ENCODE peak calls at places on chromosomes 13 and 19, in ten cellular contexts. O is aorta; F is NCI-H524 treated with DMSO at 0.1 percent for 48 hours; P is astrocyte; L is Daoy; K is stimulated activated CD4-positive, alpha-beta T cell treated with anti-CD3 and anti-CD28 coated beads, Interleukin-15, amount 100 ng/mL, for 1 hour; E is left kidney; W is fibroblast of lung; Y is GM13976; U is Caco-2. M is an unnamed sample.

GRCh38 chr19:47284324-47284899 is 9.7 kb downstream of the INAFM1 start:
- DNase-seq in O (no peak), F (no peak), P (peak; percentile 11), L (peak; percentile 46), K (no peak), E (peak; percentile 81), W (peak; percentile 41), Y (peak; percentile 56), U (peak; percentile 78), M (peak; percentile 50)

GRCh38 chr13:86960876-86961275 is 710.3 kb upstream of the SLITRK5 start:
- DNase-seq in O (no peak), F (no peak), P (peak; percentile 52), L (no peak), K (no peak), E (no peak), W (peak; percentile 53), Y (no peak), U (no peak), M (no peak)

GRCh38 chr13:40595693-40596092 is 70.7 kb downstream of the FOXO1 start:
- DNase-seq in O (no peak), F (no peak), P (peak; percentile 18), L (no peak), K (no peak), E (no peak), W (peak; percentile 21), Y (no peak), U (no peak), M (no peak)

GRCh38 chr19:39539165-39539518 is 819 bp downstream of the EID2 start:
- DNase-seq in O (no peak), F (no peak), P (peak; percentile 63), L (no peak), K (no peak), E (peak; percentile 45), W (peak; percentile 74), Y (no peak), U (peak; percentile 28), M (peak; percentile 80)

GRCh38 chr19:34904846-34905527 is 21.7 kb upstream of the ZNF30 start:
- DNase-seq in O (no peak), F (no peak), P (no peak), L (no peak), K (no peak), E (peak; percentile 43), W (no peak), Y (no peak), U (no peak), M (no peak)

GRCh38 chr13:34152409-34152808 is 334.5 kb downstream of the RFC3 start:
- DNase-seq in O (no peak), F (no peak), P (no peak), L (no peak), K (no peak), E (no peak), W (no peak), Y (no peak), U (no peak), M (no peak)

GRCh38 chr19:7618366-7618765 is 11.0 kb downstream of the XAB2 start:
- DNase-seq in O (no peak), F (no peak), P (no peak), L (no peak), K (no peak), E (no peak), W (no peak), Y (no peak), U (no peak), M (no peak)

GRCh38 chr13:20616059-20616797 is 49.3 kb downstream of the IFT88 start:
- DNase-seq in O (no peak), F (no peak), P (peak; percentile 93), L (peak; percentile 16), K (no peak), E (no peak), W (peak; percentile 94), Y (no peak), U (no peak), M (no peak)

GRCh38 chr13:80590551-80590950 is 249.6 kb upstream of the SPRY2 start:
- DNase-seq in O (no peak), F (no peak), P (no peak), L (no peak), K (no peak), E (no peak), W (no peak), Y (no peak), U (no peak), M (no peak)

GRCh38 chr19:30718014-30718413 is 345.8 kb downstream of the ZNF536 start:
- DNase-seq in O (no peak), F (no peak), P (no peak), L (no peak), K (no peak), E (no peak), W (no peak), Y (no peak), U (no peak), M (no peak)

GRCh38 chr13:21557995-21558394 is 46.0 kb downstream of the MICU2 start:
- DNase-seq in O (no peak), F (no peak), P (no peak), L (no peak), K (no peak), E (peak; percentile 26), W (peak; percentile 11), Y (no peak), U (peak; percentile 35), M (peak; percentile 41)

GRCh38 chr19:8393871-8394250 is 3.7 kb downstream of the RAB11B start:
- DNase-seq in O (no peak), F (no peak), P (no peak), L (no peak), K (no peak), E (no peak), W (no peak), Y (no peak), U (no peak), M (no peak)

GRCh38 chr13:28778308-28779215 is 41.6 kb upstream of the MTUS2 start:
- DNase-seq in O (no peak), F (no peak), P (no peak), L (no peak), K (no peak), E (no peak), W (no peak), Y (no peak), U (no peak), M (no peak)

GRCh38 chr13:41402695-41403511 is 54.4 kb upstream of the RGCC start:
- DNase-seq in O (no peak), F (no peak), P (no peak), L (no peak), K (no peak), E (peak; percentile 36), W (no peak), Y (no peak), U (no peak), M (no peak)

GRCh38 chr19:5571777-5572176 is 4.0 kb upstream of the TINCR start:
- DNase-seq in O (no peak), F (no peak), P (no peak), L (no peak), K (no peak), E (no peak), W (no peak), Y (no peak), U (no peak), M (no peak)

GRCh38 chr19:45630463-45630862 is 8.7 kb downstream of the EML2 start:
- DNase-seq in O (no peak), F (no peak), P (peak; percentile 95), L (peak; percentile 86), K (no peak), E (no peak), W (peak; percentile 96), Y (peak; percentile 73), U (no peak), M (peak; percentile 23)

GRCh38 chr19:43526884-43527859 is at the start of gene ETHE1:
- DNase-seq in O (peak; percentile 92), F (no peak), P (no peak), L (peak; percentile 74), K (peak; percentile 40), E (peak; percentile 90), W (peak; percentile 51), Y (peak; percentile 90), U (peak; percentile 91), M (peak; percentile 62)

GRCh38 chr13:26348966-26349365 is 95.0 kb downstream of the CDK8 start:
- DNase-seq in O (no peak), F (no peak), P (no peak), L (no peak), K (no peak), E (no peak), W (no peak), Y (no peak), U (no peak), M (no peak)

GRCh38 chr19:39738809-39739208 is 980 bp upstream of the CLC start:
- DNase-seq in O (no peak), F (no peak), P (no peak), L (no peak), K (no peak), E (no peak), W (no peak), Y (no peak), U (no peak), M (no peak)

GRCh38 chr19:3483226-3483628 is at the start of gene SMIM44:
- DNase-seq in O (no peak), F (no peak), P (no peak), L (no peak), K (no peak), E (no peak), W (no peak), Y (no peak), U (no peak), M (no peak)

GRCh38 chr13:110883539-110883938 is 31.3 kb downstream of the ANKRD10 start:
- DNase-seq in O (no peak), F (no peak), P (no peak), L (no peak), K (no peak), E (peak; percentile 63), W (no peak), Y (no peak), U (no peak), M (no peak)

GRCh38 chr13:73401769-73402168 is 343.0 kb downstream of the KLF5 start:
- DNase-seq in O (no peak), F (no peak), P (no peak), L (no peak), K (no peak), E (no peak), W (no peak), Y (no peak), U (no peak), M (peak; percentile 4)

GRCh38 chr13:112960671-112961070 is 8.3 kb upstream of the MCF2L start:
- DNase-seq in O (peak; percentile 6), F (no peak), P (no peak), L (no peak), K (no peak), E (no peak), W (no peak), Y (no peak), U (no peak), M (no peak)

GRCh38 chr13:34349091-34349722 is 531.3 kb downstream of the RFC3 start:
- DNase-seq in O (peak; percentile 69), F (no peak), P (peak; percentile 100), L (peak; percentile 49), K (no peak), E (no peak), W (peak; percentile 100), Y (no peak), U (no peak), M (peak; percentile 84)

GRCh38 chr19:47719047-47719885 is 6.0 kb downstream of the EHD2 start:
- DNase-seq in O (peak; percentile 92), F (peak; percentile 41), P (peak; percentile 96), L (peak; percentile 92), K (no peak), E (peak; percentile 77), W (peak; percentile 98), Y (no peak), U (no peak), M (no peak)

GRCh38 chr13:51786425-51787010 is 17.4 kb downstream of the DHRS12 start:
- DNase-seq in O (no peak), F (no peak), P (no peak), L (no peak), K (no peak), E (no peak), W (peak; percentile 5), Y (no peak), U (no peak), M (no peak)

GRCh38 chr19:48813123-48813911 is 2.5 kb upstream of the BCAT2 start:
- DNase-seq in O (no peak), F (no peak), P (no peak), L (no peak), K (no peak), E (no peak), W (no peak), Y (peak; percentile 33), U (no peak), M (no peak)

GRCh38 chr19:13781547-13781946 is 7.3 kb downstream of the C19orf53 start:
- DNase-seq in O (peak; percentile 92), F (no peak), P (peak; percentile 91), L (peak; percentile 86), K (no peak), E (peak; percentile 80), W (peak; percentile 95), Y (no peak), U (peak; percentile 48), M (peak; percentile 37)

M was measured in ACHN.